ENCODE peak calls at places on chromosomes 13 and 19, in nine cellular contexts. F is CD8-positive, alpha-beta T cell; C is left ventricle myocardium inferior; J is ascending aorta; Y is AG04450; Q is IMR-90; O is endothelial cell; G is OCI-LY7; H is epithelial cell of proximal tubule. D is an unnamed sample.

GRCh38 chr19:38739440-38740251 is 4.6 kb downstream of the CAPN12 start:
- DNase-seq in H (no peak), F (no peak), C (no peak), Y (no peak), G (no peak), Q (no peak), J (no peak), O (no peak), D (no peak)

GRCh38 chr19:41307090-41307875 is 2.7 kb upstream of the CCDC97 start:
- DNase-seq in Q (no peak), G (no peak), J (no peak), Y (no peak), H (no peak), F (no peak), C (no peak), O (no peak), D (no peak)

GRCh38 chr19:56838930-56839664 is 1.4 kb downstream of the PEG3 start:
- DNase-seq in H (peak; percentile 50), O (no peak), G (no peak), C (peak; percentile 96), Q (no peak), Y (no peak), J (peak; percentile 98), F (no peak), D (no peak)

GRCh38 chr13:101978546-101979315 is 423.1 kb downstream of the FGF14 start:
- DNase-seq in Y (no peak), G (no peak), J (no peak), H (no peak), Q (no peak), O (no peak), C (no peak), F (no peak), D (no peak)

GRCh38 chr13:53138369-53139036 is 109.9 kb downstream of the OLFM4 start:
- DNase-seq in C (peak; percentile 36), Y (no peak), O (no peak), J (no peak), H (no peak), Q (peak; percentile 35), F (no peak), G (no peak), D (no peak)

GRCh38 chr13:86714495-86714894 is 915.3 kb upstream of the SLITRK6 start:
- DNase-seq in O (no peak), H (no peak), G (no peak), J (no peak), F (no peak), C (no peak), Y (no peak), Q (no peak), D (no peak)

GRCh38 chr19:45577111-45577905 is 7.3 kb downstream of the OPA3 start:
- DNase-seq in G (no peak), C (peak; percentile 49), H (peak; percentile 88), Q (peak; percentile 95), O (no peak), J (no peak), Y (peak; percentile 80), F (no peak), D (peak; percentile 20)

GRCh38 chr13:20924758-20925394 is 22.3 kb upstream of the XPO4 start:
- DNase-seq in C (peak; percentile 60), J (peak; percentile 86), H (no peak), O (peak; percentile 86), Q (peak; percentile 84), F (peak; percentile 78), G (peak; percentile 81), Y (peak; percentile 70), D (peak; percentile 45)

GRCh38 chr13:78131811-78132210 is 213.2 kb upstream of the EDNRB start:
- DNase-seq in G (no peak), J (no peak), Y (no peak), C (no peak), H (no peak), Q (peak; percentile 14), O (no peak), F (no peak), D (no peak)

GRCh38 chr19:9323557-9323918 is 441 bp upstream of the ZNF559 start:
- DNase-seq in J (peak; percentile 86), Q (peak; percentile 75), F (no peak), G (peak; percentile 91), Y (peak; percentile 34), H (peak; percentile 67), O (no peak), C (peak; percentile 67), D (no peak)

GRCh38 chr19:46251415-46251814 is 21.9 kb downstream of the IGFL1 start:
- DNase-seq in H (no peak), C (no peak), O (no peak), J (no peak), F (no peak), G (no peak), Y (no peak), Q (no peak), D (no peak)

GRCh38 chr13:89361909-89362308 is 1690.7 kb downstream of the SLITRK5 start:
- DNase-seq in C (no peak), G (no peak), Q (peak; percentile 0), H (no peak), J (no peak), O (no peak), Y (no peak), F (no peak), D (no peak)
- TF ChIP-seq CTCF in C (peak; percentile 31), G (peak; percentile 32), Q (no peak), H (peak; percentile 60), J (no peak), O (no peak), Y (peak; percentile 37), F (no peak), D (no peak)

DNA sequence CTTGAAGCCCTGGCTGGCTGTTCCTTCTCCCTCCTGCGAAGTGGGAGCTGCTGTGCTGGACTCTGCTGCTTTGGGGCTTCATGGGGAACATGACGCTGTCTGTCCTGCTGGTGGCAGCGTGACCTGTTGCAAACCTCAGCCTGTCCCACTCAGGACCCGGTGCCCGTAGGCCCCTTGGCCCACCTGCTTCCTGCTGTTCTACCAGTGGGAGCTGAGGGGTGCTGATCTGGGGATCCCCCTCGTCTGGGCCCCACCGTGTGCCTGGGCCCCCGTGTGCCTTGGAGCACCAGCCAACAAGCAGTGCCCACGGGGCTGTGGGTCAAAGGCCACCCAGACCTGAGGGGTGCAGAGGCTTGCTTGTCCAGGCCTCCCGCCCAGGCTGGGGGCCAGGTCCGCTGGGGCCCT is 5.3 kb downstream of the SPPL2B start:
- DNase-seq in C (no peak), G (no peak), J (no peak), F (no peak), O (no peak), Q (no peak), H (no peak), Y (no peak), D (no peak)
- TF ChIP-seq CTCF in C (no peak), G (no peak), J (no peak), F (no peak), O (no peak), Q (no peak), H (peak; percentile 12), Y (no peak), D (no peak)

GRCh38 chr13:109790951-109791605 is 4.7 kb upstream of the IRS2 start:
- DNase-seq in H (no peak), Q (peak; percentile 41), O (no peak), F (peak; percentile 54), J (no peak), Y (no peak), C (no peak), G (peak; percentile 21), D (no peak)
- TF ChIP-seq CTCF in H (peak; percentile 65), Q (peak; percentile 36), O (no peak), F (peak; percentile 47), J (no peak), Y (peak; percentile 38), C (peak; percentile 55), G (peak; percentile 68), D (no peak)

GRCh38 chr19:11594084-11594483 is 3.2 kb upstream of the ZNF627 start:
- DNase-seq in F (no peak), C (no peak), O (no peak), Q (no peak), G (no peak), H (no peak), J (no peak), Y (no peak), D (no peak)

GRCh38 chr19:11587302-11587972 is 9.8 kb upstream of the ZNF627 start:
- DNase-seq in J (peak; percentile 82), O (peak; percentile 84), C (peak; percentile 74), H (no peak), F (peak; percentile 82), Y (peak; percentile 20), G (peak; percentile 91), Q (peak; percentile 60), D (peak; percentile 79)

DNA sequence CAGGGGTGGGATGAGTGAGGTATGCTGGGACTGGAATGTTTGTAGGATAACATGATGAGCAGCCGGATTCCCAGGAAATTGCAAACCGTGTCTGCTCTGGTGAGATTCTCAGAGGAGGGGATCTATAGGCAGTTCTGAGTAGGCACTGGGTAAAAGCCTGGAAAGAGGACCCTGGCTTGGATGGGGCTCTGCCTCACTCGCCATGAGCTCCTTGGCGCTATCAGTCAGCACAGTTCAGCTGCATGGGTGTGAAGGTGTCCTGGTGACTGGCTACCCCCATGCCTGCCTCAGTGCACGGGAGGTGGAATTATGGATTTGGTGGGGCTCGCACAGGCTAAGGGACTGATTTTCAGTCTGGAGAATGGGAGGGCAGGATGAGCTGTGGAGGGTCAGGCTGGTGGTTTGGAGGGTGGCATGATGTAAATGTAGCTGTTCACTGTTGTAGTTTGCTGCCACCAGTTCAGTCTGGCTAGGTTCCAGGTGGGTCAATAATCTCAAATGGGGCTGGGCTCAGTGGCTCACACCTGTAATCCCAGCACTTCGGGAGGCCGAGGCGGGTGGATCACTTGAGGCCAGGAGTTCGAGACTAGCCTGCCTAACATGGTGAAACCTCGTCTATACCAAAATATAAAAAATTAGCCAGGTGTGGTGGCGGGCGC is 9.2 kb upstream of the ZNF627 start:
- DNase-seq in F (no peak), C (no peak), G (no peak), H (no peak), O (no peak), J (no peak), Q (no peak), Y (no peak), D (no peak)
- TF ChIP-seq CTCF in F (peak; percentile 26), C (no peak), G (peak; percentile 3), H (no peak), O (peak; percentile 10), J (no peak), Q (no peak), Y (no peak), D (no peak)

DNA sequence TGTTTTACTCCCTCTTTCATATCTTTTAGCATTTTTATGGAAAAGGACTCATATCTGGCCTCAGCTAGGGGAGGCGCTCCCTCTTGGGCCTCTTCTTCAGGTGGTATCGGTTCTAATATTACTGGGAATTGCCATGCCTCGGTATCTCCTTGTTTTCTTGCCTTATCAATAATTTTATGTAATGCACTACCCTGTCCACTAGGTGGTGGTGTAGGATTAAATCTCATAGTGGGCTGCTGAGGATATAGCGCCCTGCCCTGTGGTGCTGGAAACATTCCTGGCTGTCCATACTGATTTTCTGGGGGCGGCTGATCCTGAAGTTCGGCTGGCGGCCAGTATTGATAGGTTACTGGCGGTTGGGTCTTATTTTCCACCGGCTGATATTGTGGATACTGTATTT is 35.8 kb downstream of the ZNF420 start:
- DNase-seq in Q (no peak), J (no peak), Y (no peak), F (no peak), O (no peak), G (peak; percentile 47), C (no peak), H (no peak), D (no peak)
- TF ChIP-seq CTCF in Q (no peak), J (no peak), Y (peak; percentile 18), F (no peak), O (peak; percentile 43), G (peak; percentile 78), C (no peak), H (peak; percentile 28), D (peak; percentile 16)

GRCh38 chr13:51849145-51850101 is 4.4 kb upstream of the TMEM272 start:
- DNase-seq in C (peak; percentile 35), J (no peak), Q (peak; percentile 30), Y (no peak), G (peak; percentile 62), F (no peak), O (peak; percentile 65), H (no peak), D (peak; percentile 62)
- TF ChIP-seq CTCF in C (peak; percentile 67), J (peak; percentile 11), Q (peak; percentile 25), Y (peak; percentile 40), G (peak; percentile 91), F (peak; percentile 54), O (peak; percentile 73), H (peak; percentile 70), D (peak; percentile 53)